ENCODE peak calls at places on chromosomes 11 and 22, in five cellular contexts. H is naive thymus-derived CD4-positive, alpha-beta T cell; W is A549; C is heart left ventricle; Q is lower lobe of right lung. V is an unnamed sample.

GRCh38 chr22:24214467-24215285 is 30.2 kb downstream of the GGT5 start:
- DNase-seq in Q (no peak), W (no peak), C (no peak), H (no peak), V (no peak)

GRCh38 chr11:2193099-2193886 is 21.7 kb upstream of the TH start:
- DNase-seq in C (peak; percentile 84), Q (no peak), W (no peak), H (no peak), V (no peak)

GRCh38 chr11:70669281-70669680 is 271.0 kb downstream of the CTTN start:
- DNase-seq in W (no peak), H (no peak), C (no peak), Q (no peak), V (no peak)

GRCh38 chr11:10807629-10808552 is 835 bp downstream of the EIF4G2 start:
- DNase-seq in H (peak; percentile 44), W (peak; percentile 45), C (peak; percentile 87), Q (peak; percentile 79), V (peak; percentile 70)

GRCh38 chr22:30878516-30879365 is 89.8 kb downstream of the MORC2 start:
- DNase-seq in W (no peak), Q (peak; percentile 30), C (peak; percentile 25), H (no peak), V (no peak)

GRCh38 chr22:39315389-39315788 is 4.0 kb downstream of the RPL3 start:
- DNase-seq in H (no peak), C (peak; percentile 22), W (no peak), Q (no peak), V (no peak)

GRCh38 chr11:27464155-27464759 is 8.3 kb downstream of the LGR4 start:
- DNase-seq in H (no peak), W (peak; percentile 79), Q (no peak), C (no peak), V (no peak)

GRCh38 chr22:37416806-37417205 is 10.5 kb downstream of the ELFN2 start:
- DNase-seq in Q (no peak), C (no peak), W (no peak), H (no peak), V (no peak)

GRCh38 chr11:33161120-33162005 is at the start of gene CSTF3:
- DNase-seq in C (peak; percentile 100), H (peak; percentile 95), Q (peak; percentile 100), W (peak; percentile 99), V (peak; percentile 100)

GRCh38 chr22:30044369-30044768 is 35.9 kb upstream of the HORMAD2 start:
- DNase-seq in Q (no peak), W (no peak), H (no peak), C (no peak), V (no peak)

GRCh38 chr11:113849713-113850112 is 25.7 kb downstream of the USP28 start:
- DNase-seq in C (no peak), Q (no peak), W (no peak), H (no peak), V (no peak)

GRCh38 chr22:20531404-20532181 is 24.2 kb downstream of the MED15 start:
- DNase-seq in C (peak; percentile 64), H (no peak), W (peak; percentile 87), Q (peak; percentile 80), V (peak; percentile 88)

GRCh38 chr22:46131151-46131587 is 19.2 kb upstream of the PPARA start:
- DNase-seq in W (no peak), C (no peak), H (no peak), Q (no peak), V (no peak)

GRCh38 chr11:92739020-92739419 is 230.4 kb upstream of the MTNR1B start:
- DNase-seq in H (no peak), W (no peak), C (no peak), Q (no peak), V (no peak)

GRCh38 chr11:23311986-23312940 is 452.0 kb upstream of the CCDC179 start:
- DNase-seq in H (no peak), C (no peak), Q (no peak), W (no peak), V (no peak)

GRCh38 chr11:130623909-130624668 is 175.6 kb downstream of the ADAMTS15 start:
- DNase-seq in C (no peak), Q (no peak), H (no peak), W (no peak), V (no peak)

GRCh38 chr22:36136475-36136874 is 24.1 kb downstream of the APOL3 start:
- DNase-seq in C (peak; percentile 46), W (no peak), Q (no peak), H (no peak), V (peak; percentile 86)

GRCh38 chr11:77819921-77820564 is 479 bp downstream of the RSF1 start:
- DNase-seq in W (peak; percentile 53), C (peak; percentile 57), H (peak; percentile 45), Q (peak; percentile 66), V (peak; percentile 39)

GRCh38 chr11:30012346-30012745 is 4.5 kb downstream of the KCNA4 start:
- DNase-seq in C (no peak), W (no peak), H (no peak), Q (no peak), V (no peak)

GRCh38 chr11:17502630-17503029 is 26.0 kb upstream of the ABCC8 start:
- DNase-seq in H (no peak), W (no peak), Q (no peak), C (no peak), V (no peak)

DNA sequence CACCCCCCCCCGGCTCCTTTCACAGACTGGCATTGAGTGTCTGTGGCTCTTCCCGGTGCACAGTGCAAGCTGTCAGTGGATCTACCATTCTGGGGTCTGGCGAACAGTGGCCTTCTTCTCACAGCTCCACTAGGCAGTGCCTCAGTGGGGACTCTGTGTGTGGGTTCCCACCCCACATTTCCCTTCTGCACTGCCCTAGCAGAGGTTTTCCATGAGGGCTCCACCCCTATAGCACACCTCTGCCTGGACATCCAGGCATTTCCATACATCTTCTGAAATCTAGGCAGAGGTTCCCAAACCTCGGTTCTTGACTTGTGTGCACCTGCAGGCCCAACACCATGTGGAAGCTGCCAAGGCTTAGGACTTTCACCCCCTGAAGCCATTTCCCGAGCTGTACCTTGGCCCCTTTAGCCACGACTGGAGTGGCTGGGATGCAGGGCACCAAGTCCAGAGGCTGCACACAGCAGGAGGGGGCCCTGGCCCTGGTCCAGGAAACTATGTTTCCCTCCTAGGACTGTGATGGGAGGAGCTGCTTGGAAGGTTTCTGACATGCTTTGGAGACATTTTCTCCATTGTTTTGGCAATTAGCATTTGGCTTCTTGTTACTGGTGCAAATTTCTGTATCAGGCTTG is 26.0 kb downstream of the BCL2L13 start:
- DNase-seq in W (no peak), C (no peak), Q (no peak), H (no peak), V (no peak)
- H3K9me3 ChIP-seq in W (no peaks in the 10 kb centered on the region), C (no peaks in the 10 kb centered on the region), Q (no peaks in the 10 kb centered on the region), H (no peaks in the 10 kb centered on the region), V (no peaks in the 10 kb centered on the region)

GRCh38 chr11:73219396-73220285 is 1.6 kb downstream of the P2RY2 start:
- DNase-seq in C (no peak), W (no peak), H (no peak), Q (peak; percentile 35), V (no peak)
- H3K4me3 ChIP-seq in C (peak overlapping the region; percentile 47), W (no peak overlapping the region), H (no peak overlapping the region), Q (no peak overlapping the region), V (no peak overlapping the region)

GRCh38 chr11:86174101-86175046 is 70.2 kb upstream of the EED start:
- DNase-seq in W (peak; percentile 67), C (peak; percentile 95), H (no peak), Q (no peak), V (peak; percentile 81)

GRCh38 chr11:86176165-86176884 is 68.2 kb upstream of the EED start:
- DNase-seq in C (no peak), H (no peak), Q (no peak), W (no peak), V (no peak)

GRCh38 chr11:86177319-86177718 is 67.2 kb upstream of the EED start:
- DNase-seq in H (no peak), Q (no peak), W (no peak), C (no peak), V (no peak)

GRCh38 chr11:86172894-86173293 is 71.7 kb upstream of the EED start:
- DNase-seq in C (no peak), Q (no peak), W (no peak), H (no peak), V (no peak)

DNA sequence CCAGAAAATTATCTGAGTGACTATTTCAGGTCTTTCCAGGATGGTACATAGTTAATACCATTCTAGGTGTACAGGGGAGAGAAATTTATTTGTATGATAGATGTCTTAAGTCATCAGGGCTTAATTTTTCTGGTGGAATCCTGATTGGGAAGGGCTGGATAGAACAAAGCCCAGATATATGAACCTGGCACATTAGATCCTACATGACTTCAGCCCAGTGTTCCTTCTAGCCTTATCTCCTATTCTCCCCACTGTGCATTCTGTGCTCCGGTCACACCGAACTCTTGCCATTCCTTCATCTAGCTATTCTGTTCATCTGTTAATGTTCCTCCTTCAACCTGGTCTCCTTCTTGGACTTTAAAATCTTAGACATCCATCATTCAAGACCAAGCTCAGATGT is 69.0 kb upstream of the EED start:
- DNase-seq in Q (no peak), H (no peak), W (no peak), C (no peak), V (no peak)
- H3K27ac ChIP-seq in Q (no peak overlapping the region), H (no peak overlapping the region), W (peak overlapping the region; percentile 86), C (peak overlapping the region; percentile 84), V (peak overlapping the region; percentile 55)

DNA sequence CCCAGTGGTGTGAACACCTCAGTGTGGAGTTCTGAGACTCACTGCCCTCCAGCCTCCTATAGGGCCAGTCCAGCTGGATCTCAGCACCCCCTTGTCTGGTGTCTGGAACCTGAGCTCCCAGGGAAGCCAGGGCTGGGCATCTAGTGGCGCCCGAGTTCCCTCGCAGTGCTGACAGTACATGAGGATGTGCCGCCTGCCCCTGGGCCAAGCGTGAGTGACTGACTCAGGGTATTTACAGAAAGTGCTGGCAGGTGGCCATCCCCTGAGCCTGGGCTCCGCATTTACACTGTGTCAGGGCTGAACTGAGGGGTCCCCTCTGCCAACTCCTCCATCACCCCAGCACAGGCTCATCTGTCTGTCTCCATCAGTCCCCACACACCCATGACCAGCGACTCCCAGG is 185.3 kb downstream of the BRD1 start:
- DNase-seq in Q (no peak), C (no peak), W (no peak), H (no peak), V (no peak)
- H3K9me3 ChIP-seq in Q (no peaks in the 10 kb centered on the region), C (no peaks in the 10 kb centered on the region), W (no peaks in the 10 kb centered on the region), H (no peaks in the 10 kb centered on the region), V (no peaks in the 10 kb centered on the region)

GRCh38 chr11:18765554-18765953 is 26.0 kb downstream of the PTPN5 start:
- DNase-seq in C (no peak), W (no peak), H (no peak), Q (no peak), V (no peak)

GRCh38 chr11:18770479-18771125 is 21.0 kb downstream of the PTPN5 start:
- DNase-seq in C (no peak), W (no peak), Q (no peak), H (no peak), V (no peak)

GRCh38 chr11:18769802-18770456 is 21.7 kb downstream of the PTPN5 start:
- DNase-seq in C (no peak), Q (no peak), W (no peak), H (no peak), V (no peak)

GRCh38 chr11:18766015-18766414 is 25.6 kb downstream of the PTPN5 start:
- DNase-seq in Q (no peak), H (no peak), W (no peak), C (no peak), V (no peak)

DNA sequence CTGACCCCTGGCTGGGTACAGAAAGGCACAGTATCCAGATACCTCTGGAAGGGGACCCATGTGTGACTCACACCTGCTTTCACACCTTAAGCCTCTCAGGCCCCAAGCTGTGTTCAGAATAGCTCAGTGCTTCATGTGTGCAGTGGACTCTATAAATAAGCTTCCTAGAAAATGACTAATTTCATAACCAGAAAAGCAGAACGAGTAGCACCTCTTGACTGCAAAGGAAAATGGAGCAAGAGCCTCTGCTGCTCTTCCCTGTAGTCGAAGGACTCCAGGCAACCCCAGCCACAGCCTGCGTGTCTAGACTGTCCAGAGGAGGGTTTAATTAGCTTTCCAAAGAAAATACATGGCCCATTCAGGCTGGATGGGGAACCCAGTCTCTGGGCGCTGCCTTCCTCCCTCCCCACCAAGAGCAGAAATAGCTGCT is 23.1 kb downstream of the PTPN5 start:
- DNase-seq in C (no peak), W (no peak), H (no peak), Q (no peak), V (no peak)
- H3K4me3 ChIP-seq in C (no peak overlapping the region), W (no peak overlapping the region), H (no peak overlapping the region), Q (no peak overlapping the region), V (no peak overlapping the region)

V was measured in tibial artery.